ENCODE peak calls at places on chromosomes 5 and 9, in six cellular contexts. B, T, H, Q, R and S are unnamed samples.

GRCh38 chr5:111495159-111495558 is 17.2 kb downstream of the STARD4 start:
- DNase-seq in Q (no peak), H (no peak), R (no peak), T (no peak), B (no peak), S (no peak)

GRCh38 chr9:99809586-99810357 is 11.9 kb upstream of the NR4A3 start:
- DNase-seq in T (no peak), H (no peak), Q (no peak), R (no peak), B (no peak), S (no peak)

GRCh38 chr5:149544199-149544472 is 7.1 kb downstream of the CSNK1A1 start:
- DNase-seq in R (no peak), T (no peak), Q (no peak), B (no peak), H (no peak), S (no peak)

GRCh38 chr9:4170231-4170630 is 129.6 kb downstream of the GLIS3 start:
- DNase-seq in Q (no peak), H (no peak), T (no peak), R (no peak), B (no peak), S (no peak)

GRCh38 chr5:95669540-95669939 is 13.3 kb downstream of the SPATA9 start:
- DNase-seq in B (no peak), Q (peak), H (no peak), R (no peak), T (peak), S (no peak)

GRCh38 chr9:128696923-128697707 is 5.2 kb upstream of the PKN3 start:
- DNase-seq in T (no peak), Q (no peak), R (no peak), H (no peak), B (no peak), S (no peak)

GRCh38 chr5:90911169-90911568 is 352.6 kb downstream of the ADGRV1 start:
- DNase-seq in B (no peak), R (no peak), H (no peak), T (no peak), Q (no peak), S (no peak)

GRCh38 chr5:98187945-98188344 is 585.5 kb upstream of the RGMB start:
- DNase-seq in T (no peak), H (no peak), Q (no peak), R (no peak), B (no peak), S (no peak)

GRCh38 chr9:4497395-4497794 is 7.1 kb downstream of the SLC1A1 start:
- DNase-seq in R (no peak), Q (no peak), B (no peak), H (no peak), T (no peak), S (no peak)

GRCh38 chr5:170402508-170402907 is 13.3 kb upstream of the KCNMB1 start:
- DNase-seq in R (no peak), B (no peak), T (no peak), H (no peak), Q (no peak), S (no peak)

GRCh38 chr5:181114844-181115778 is 15.9 kb downstream of the OR2V1 start:
- DNase-seq in Q (no peak), B (no peak), R (no peak), H (peak), T (no peak), S (no peak)

GRCh38 chr9:16540996-16541668 is 329.3 kb downstream of the BNC2 start:
- DNase-seq in Q (peak), T (no peak), R (no peak), H (no peak), B (no peak), S (no peak)

GRCh38 chr9:135492886-135493669 is 7.4 kb upstream of the MRPS2 start:
- DNase-seq in H (no peak), B (no peak), Q (no peak), T (no peak), R (no peak), S (no peak)

GRCh38 chr5:151675956-151676712 is 10.6 kb downstream of the SPARC start:
- DNase-seq in Q (peak), H (no peak), R (no peak), T (no peak), B (no peak), S (no peak)

GRCh38 chr5:68433921-68434879 is 218.6 kb downstream of the PIK3R1 start:
- DNase-seq in R (peak), T (peak), H (no peak), Q (peak), B (peak), S (peak)

GRCh38 chr5:123776761-123777160 is 264.8 kb downstream of the CSNK1G3 start:
- DNase-seq in Q (peak), H (no peak), R (no peak), B (no peak), T (no peak), S (no peak)

GRCh38 chr9:124350485-124351263 is 64.6 kb downstream of the PSMB7 start:
- DNase-seq in B (no peak), T (no peak), R (no peak), Q (no peak), H (no peak), S (no peak)

GRCh38 chr5:88236866-88237642 is 31.6 kb downstream of the TMEM161B start:
- DNase-seq in Q (peak), H (no peak), B (no peak), R (no peak), T (no peak), S (no peak)

GRCh38 chr5:135371738-135372232 is 27.2 kb downstream of the MACROH2A1 start:
- DNase-seq in T (no peak), R (no peak), H (no peak), B (no peak), Q (no peak), S (no peak)

GRCh38 chr5:180238631-180239030 is 29.6 kb upstream of the RASGEF1C start:
- DNase-seq in R (no peak), T (no peak), Q (no peak), B (no peak), H (no peak), S (no peak)